ENCODE peak calls at places on chromosomes 4 and X, in five cellular contexts. U, E, A, R and O are unnamed samples.

GRCh38 chr4:47686294-47686872 is 151.5 kb downstream of the CORIN start:
- DNase-seq in U (peak; percentile 6), R (peak; percentile 61), A (peak; percentile 35), E (peak; percentile 62), O (peak; percentile 75)

GRCh38 chr4:108850407-108850709 is 87.5 kb upstream of the ETNPPL start:
- DNase-seq in E (no peak), R (no peak), A (no peak), U (no peak), O (no peak)

GRCh38 chr4:184362338-184362737 is 112.0 kb downstream of the IRF2 start:
- DNase-seq in E (no peak), A (no peak), R (no peak), U (no peak), O (no peak)

GRCh38 chr4:31657859-31658258 is 937.7 kb downstream of the PCDH7 start:
- DNase-seq in U (no peak), E (no peak), A (no peak), R (no peak), O (no peak)

GRCh38 chrX:99117011-99117410 is 1293.1 kb downstream of the PCDH19 start:
- DNase-seq in U (no peak), A (no peak), E (no peak), R (no peak), O (no peak)

GRCh38 chr4:56155432-56155831 is 206.7 kb downstream of the CEP135 start:
- DNase-seq in R (no peak), A (no peak), U (no peak), E (no peak), O (no peak)

GRCh38 chrX:112642349-112642748 is 37.4 kb downstream of the LHFPL1 start:
- DNase-seq in U (peak; percentile 12), A (peak; percentile 11), E (peak; percentile 11), R (peak; percentile 17), O (peak; percentile 50)

GRCh38 chrX:13115457-13115856 is 71.0 kb upstream of the FAM9C start:
- DNase-seq in R (no peak), U (no peak), E (no peak), A (no peak), O (no peak)

GRCh38 chrX:24023972-24024664 is 2.9 kb downstream of the KLHL15 start:
- DNase-seq in A (no peak), E (peak; percentile 49), U (no peak), R (no peak), O (peak; percentile 37)

GRCh38 chr4:74037076-74037475 is 1.4 kb downstream of the CXCL3 start:
- DNase-seq in U (no peak), A (no peak), E (no peak), R (peak; percentile 26), O (no peak)

GRCh38 chr4:7653510-7654414 is 219.0 kb upstream of the PSAPL1 start:
- DNase-seq in E (no peak), U (no peak), R (no peak), A (no peak), O (peak; percentile 44)

GRCh38 chr4:119729815-119730643 is 101.4 kb upstream of the PDE5A start:
- DNase-seq in R (no peak), E (peak; percentile 93), U (peak; percentile 26), A (peak; percentile 68), O (no peak)

GRCh38 chrX:84186603-84187358 is 1.2 kb downstream of the RPS6KA6 start:
- DNase-seq in A (no peak), U (peak; percentile 3), E (peak; percentile 2), R (no peak), O (no peak)

GRCh38 chr4:98603683-98604573 is 54.5 kb downstream of the TSPAN5 start:
- DNase-seq in E (no peak), A (no peak), R (no peak), U (no peak), O (no peak)

GRCh38 chr4:181372014-181372413 is 871.2 kb upstream of the TENM3 start:
- DNase-seq in R (no peak), E (no peak), A (no peak), U (no peak), O (no peak)

GRCh38 chr4:94131212-94131611 is 76.5 kb upstream of the SMARCAD1 start:
- DNase-seq in R (no peak), E (no peak), A (no peak), U (no peak), O (no peak)

DNA sequence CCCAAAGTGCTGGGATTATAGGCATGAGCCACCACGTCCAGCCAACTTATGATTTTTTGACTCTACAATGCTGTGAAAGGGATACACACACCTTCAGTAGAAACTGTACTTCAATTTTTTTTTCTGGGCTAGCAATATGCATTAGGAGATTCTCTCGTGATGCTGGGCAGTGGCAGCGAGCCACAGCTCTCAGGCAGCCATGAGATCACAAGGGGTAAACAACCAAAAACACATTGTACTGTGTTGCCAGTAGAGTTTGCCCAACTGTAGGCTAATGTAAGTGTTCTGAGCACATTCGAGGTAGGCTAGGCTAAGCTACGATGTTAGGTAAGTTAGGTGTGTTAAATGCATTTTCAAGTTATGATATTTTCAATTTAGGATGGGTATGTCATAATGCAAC is 25.7 kb downstream of the RAB33A start:
- DNase-seq in E (no peak), R (no peak), U (no peak), A (no peak), O (no peak)
- TF ChIP-seq MYC in E (no peak), R (no peak), U (no peak), A (no peak), O (no peak)

DNA sequence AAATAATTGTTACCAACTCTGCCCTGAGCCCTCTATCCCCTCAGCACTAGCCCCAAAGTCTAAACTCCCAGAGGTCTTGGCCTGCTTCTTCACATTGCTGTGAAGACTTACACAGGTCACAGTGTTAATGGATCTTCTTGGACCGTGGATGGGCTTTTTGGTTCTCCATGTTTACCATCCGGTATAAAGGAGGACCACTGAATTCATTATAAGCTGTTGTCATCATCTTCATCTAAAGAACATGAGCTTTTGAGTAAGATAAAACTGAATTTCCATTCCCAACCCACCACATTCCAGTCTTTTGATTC is 8.5 kb downstream of the NUDT11 start:
- DNase-seq in U (no peak), R (no peak), E (no peak), A (no peak), O (no peak)
- TF ChIP-seq CTCF in U (no peak), R (no peak), E (no peak), A (no peak), O (no peak)

DNA sequence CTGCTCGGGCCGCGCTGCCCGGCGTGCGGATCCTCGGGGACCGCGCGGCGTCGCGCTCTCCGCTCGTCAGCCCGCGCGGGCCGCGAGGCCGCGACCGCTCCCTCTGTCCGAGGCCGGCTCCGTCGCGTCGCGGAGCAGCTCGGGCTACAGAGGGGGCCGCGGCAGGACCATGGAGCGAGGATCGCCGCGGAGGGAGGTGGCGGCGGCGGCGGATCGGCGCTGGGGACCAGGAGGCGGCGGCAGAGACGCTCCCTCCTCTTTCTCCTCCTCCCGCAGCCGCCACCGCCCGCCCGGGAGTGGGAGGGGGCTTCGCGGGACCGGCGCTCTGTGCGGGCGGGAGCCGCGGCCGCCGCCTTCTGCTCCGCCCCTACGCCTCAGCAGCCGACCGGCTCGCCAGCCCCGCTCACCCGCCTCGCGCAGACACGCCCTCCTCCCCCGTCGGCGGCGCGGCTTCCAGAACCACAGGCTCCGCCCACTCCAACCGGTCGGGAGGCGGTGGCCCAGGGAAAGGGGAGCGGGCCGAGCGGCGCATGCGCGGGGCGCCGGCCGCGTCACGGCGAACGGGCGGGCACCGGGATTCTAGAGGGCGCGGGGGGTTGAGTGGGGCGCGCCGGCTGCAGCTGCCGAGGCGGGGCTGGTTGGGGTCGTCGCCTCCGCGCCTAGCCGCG is at the start of gene CASK:
- DNase-seq in R (peak; percentile 96), U (peak; percentile 52), E (peak; percentile 91), A (peak; percentile 78), O (peak; percentile 78)
- TF ChIP-seq POLR2A in R (no peak), U (peak; percentile 51), E (no peak), A (peak; percentile 41), O (no peak)

GRCh38 chr4:95141376-95141775 is 383.6 kb downstream of the BMPR1B start:
- DNase-seq in E (no peak), U (no peak), R (no peak), A (no peak), O (no peak)

GRCh38 chr4:95142877-95143412 is 385.2 kb downstream of the BMPR1B start:
- DNase-seq in R (no peak), A (no peak), U (no peak), E (no peak), O (no peak)
- TF ChIP-seq MYC in R (no peak), A (no peak), U (no peak), E (no peak), O (no peak)

DNA sequence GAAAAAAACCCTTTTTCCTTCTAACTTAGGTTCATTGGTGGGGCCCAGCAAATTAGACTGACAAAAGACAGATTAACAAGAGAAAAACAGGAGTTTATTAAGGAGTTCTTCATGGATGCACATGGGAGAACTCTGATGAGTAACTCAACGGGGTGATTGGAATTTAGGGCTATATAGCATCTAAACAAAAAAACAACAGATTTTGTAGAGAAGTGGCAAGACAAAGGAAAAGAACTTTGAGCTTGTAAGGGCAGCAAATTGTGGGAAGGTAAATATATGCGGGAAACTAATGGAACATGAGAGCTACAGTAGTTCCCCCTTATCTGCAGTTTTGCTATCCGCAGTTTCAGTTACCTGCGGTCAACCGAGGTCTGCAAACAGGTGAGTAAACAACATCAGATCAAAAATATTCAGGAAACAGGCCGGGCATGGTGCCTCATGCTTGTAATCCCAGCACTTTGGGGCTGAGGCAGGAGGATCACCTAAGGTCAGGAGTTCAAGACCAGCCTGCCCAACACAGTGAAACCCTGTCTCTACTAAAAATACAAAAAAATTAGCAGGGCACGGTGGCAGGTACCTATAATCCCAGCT is 573.6 kb downstream of the ADGRL3 start:
- DNase-seq in R (no peak), E (no peak), A (no peak), U (no peak), O (no peak)
- TF ChIP-seq CTCF in R (no peak), E (no peak), A (no peak), U (no peak), O (no peak)